ENCODE peak calls at places on chromosomes 7 and 10, in seven cellular contexts. Q is AG04449, S is DND-41, K is right cardiac atrium, C is left ventricle myocardium inferior, T is gastrocnemius medialis, G is cardiac fibroblast. E is an unnamed sample.

GRCh38 chr10:118471863-118472262 is 123.6 kb downstream of the PRLHR start:
- DNase-seq in Q (peak; percentile 9), S (no peak), K (no peak), C (no peak), T (no peak), G (peak; percentile 49), E (no peak)

GRCh38 chr10:117226813-117227451 is 14.0 kb upstream of the SLC18A2 start:
- DNase-seq in Q (no peak), S (peak; percentile 7), K (no peak), C (no peak), T (no peak), G (peak; percentile 43), E (peak; percentile 65)

GRCh38 chr7:35988818-35989217 is 164.2 kb upstream of the EEPD1 start:
- DNase-seq in Q (no peak), S (no peak), K (no peak), C (no peak), T (peak; percentile 64), G (no peak), E (no peak)

GRCh38 chr10:75352650-75353049 is 48.9 kb downstream of the ZNF503 start:
- DNase-seq in Q (no peak), S (no peak), K (no peak), C (no peak), T (no peak), G (peak; percentile 2), E (no peak)

GRCh38 chr10:78894089-78894840 is 174.5 kb upstream of the ZMIZ1 start:
- DNase-seq in Q (no peak), S (no peak), K (no peak), C (no peak), T (no peak), G (no peak), E (no peak)

GRCh38 chr7:55280031-55280454 is 85.1 kb upstream of the LANCL2 start:
- DNase-seq in Q (no peak), S (peak; percentile 67), K (no peak), C (peak; percentile 24), T (peak; percentile 17), G (peak; percentile 83), E (peak; percentile 56)

GRCh38 chr7:74164985-74165456 is 9.1 kb upstream of the EIF4H start:
- DNase-seq in Q (no peak), S (no peak), K (no peak), C (no peak), T (no peak), G (peak; percentile 29), E (no peak)

GRCh38 chr10:114501650-114502049 is 97.3 kb upstream of the AFAP1L2 start:
- DNase-seq in Q (no peak), S (no peak), K (no peak), C (no peak), T (no peak), G (no peak), E (no peak)

GRCh38 chr10:75165684-75166622 is 44.6 kb upstream of the VDAC2 start:
- DNase-seq in Q (no peak), S (peak; percentile 26), K (no peak), C (no peak), T (no peak), G (peak; percentile 42), E (peak; percentile 65)

GRCh38 chr7:155590215-155591023 is 44.1 kb upstream of the CNPY1 start:
- DNase-seq in Q (no peak), S (peak; percentile 17), K (peak; percentile 70), C (peak; percentile 44), T (no peak), G (peak; percentile 33), E (peak; percentile 53)

GRCh38 chr7:138980575-138981285 is 459 bp downstream of the KIAA1549 start:
- DNase-seq in Q (no peak), S (peak; percentile 35), K (peak; percentile 58), C (peak; percentile 19), T (no peak), G (peak; percentile 8), E (no peak)

DNA sequence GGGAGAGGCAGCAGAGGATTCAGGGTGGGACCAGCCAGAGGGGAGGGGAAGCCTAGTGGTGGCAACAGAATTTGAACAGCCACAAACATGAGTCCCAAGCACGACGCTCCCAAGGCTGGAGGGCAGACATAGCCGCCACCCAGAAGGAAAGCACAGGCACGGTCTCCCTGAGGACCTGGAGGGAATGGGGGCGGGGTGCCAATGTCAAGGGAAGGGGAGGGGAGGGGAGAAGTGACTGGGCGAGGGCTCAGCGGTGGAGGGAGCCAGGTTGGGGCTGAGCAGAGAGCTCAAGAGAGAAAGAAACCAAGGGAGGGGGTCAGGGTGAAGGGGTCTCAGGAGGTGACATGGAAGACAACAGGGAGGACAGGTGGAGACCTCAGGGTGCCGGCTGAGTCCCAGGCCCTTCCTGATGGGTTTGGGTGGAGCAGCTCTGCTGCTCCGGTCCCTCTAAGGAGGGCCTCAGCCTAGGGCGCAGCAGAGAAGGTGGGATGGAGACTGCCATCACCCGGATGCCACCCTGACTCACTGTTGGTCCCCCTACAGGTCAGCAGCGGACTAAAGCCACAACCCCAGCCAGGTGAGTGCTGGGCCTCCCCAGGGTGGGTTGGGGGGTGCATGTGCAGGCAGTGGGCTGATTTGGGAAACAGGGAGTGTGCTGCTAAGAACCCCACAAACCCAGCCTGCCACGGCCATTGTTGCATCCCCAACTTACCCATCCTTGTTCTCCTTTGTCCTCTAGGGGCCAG is 24.2 kb downstream of the PILRA start:
- DNase-seq in Q (no peak), S (no peak), K (no peak), C (no peak), T (no peak), G (no peak), E (no peak)
- H3K4me3 ChIP-seq in Q (no peak overlapping the region), S (no peak overlapping the region), K (no peak overlapping the region), C (no peak overlapping the region), T (no peak overlapping the region), G (no peak overlapping the region), E (no peak overlapping the region)

GRCh38 chr10:51077507-51077906 is 3.2 kb downstream of the PRKG1 start:
- DNase-seq in Q (no peak), S (no peak), K (no peak), C (no peak), T (no peak), G (no peak), E (no peak)

GRCh38 chr10:51076442-51076841 is 2.2 kb downstream of the PRKG1 start:
- DNase-seq in Q (no peak), S (no peak), K (no peak), C (no peak), T (no peak), G (no peak), E (no peak)

GRCh38 chr10:51082857-51083256 is 8.6 kb downstream of the PRKG1 start:
- DNase-seq in Q (no peak), S (no peak), K (no peak), C (no peak), T (no peak), G (no peak), E (no peak)

GRCh38 chr10:51079331-51079730 is 5.0 kb downstream of the PRKG1 start:
- DNase-seq in Q (no peak), S (no peak), K (no peak), C (no peak), T (no peak), G (no peak), E (no peak)

GRCh38 chr10:51079766-51080165 is 5.5 kb downstream of the PRKG1 start:
- DNase-seq in Q (no peak), S (no peak), K (no peak), C (no peak), T (no peak), G (no peak), E (no peak)
- H3K4me3 ChIP-seq in Q (no peak overlapping the region), S (no peak overlapping the region), K (no peak overlapping the region), C (no peak overlapping the region), T (no peak overlapping the region), G (no peak overlapping the region), E (no peak overlapping the region)

GRCh38 chr7:2299131-2299829 is 15.0 kb downstream of the SNX8 start:
- DNase-seq in Q (no peak), S (no peak), K (peak; percentile 59), C (no peak), T (no peak), G (peak; percentile 88), E (no peak)
- H3K4me3 ChIP-seq in Q (no peak overlapping the region), S (no peak overlapping the region), K (no peak overlapping the region), C (peak overlapping the region; percentile 19), T (no peak overlapping the region), G (no peak overlapping the region), E (no peak overlapping the region)

GRCh38 chr7:143002856-143003255 is 24.1 kb downstream of the OR9A2 start:
- DNase-seq in Q (no peak), S (peak; percentile 7), K (no peak), C (no peak), T (no peak), G (no peak), E (no peak)

GRCh38 chr7:143000648-143001047 is 26.3 kb downstream of the OR9A2 start:
- DNase-seq in Q (no peak), S (no peak), K (no peak), C (no peak), T (no peak), G (no peak), E (no peak)

GRCh38 chr7:143002106-143002505 is 24.8 kb downstream of the OR9A2 start:
- DNase-seq in Q (no peak), S (peak; percentile 20), K (no peak), C (no peak), T (no peak), G (peak; percentile 45), E (peak; percentile 28)

GRCh38 chr7:143005632-143006260 is 21.2 kb downstream of the OR9A2 start:
- DNase-seq in Q (no peak), S (no peak), K (no peak), C (no peak), T (no peak), G (no peak), E (no peak)

GRCh38 chr7:143003393-143004051 is 23.4 kb downstream of the OR9A2 start:
- DNase-seq in Q (no peak), S (peak; percentile 61), K (no peak), C (no peak), T (no peak), G (peak; percentile 73), E (peak; percentile 77)
- H3K4me3 ChIP-seq in Q (no peak overlapping the region), S (peak overlapping the region; percentile 21), K (peak overlapping the region; percentile 16), C (peak overlapping the region; percentile 43), T (peak overlapping the region; percentile 23), G (no peak overlapping the region), E (peak overlapping the region; percentile 42)

GRCh38 chr10:4677296-4678021 is 148.5 kb upstream of the AKR1E2 start:
- DNase-seq in Q (no peak), S (no peak), K (no peak), C (no peak), T (no peak), G (peak; percentile 98), E (no peak)
- H3K4me3 ChIP-seq in Q (no peak overlapping the region), S (no peak overlapping the region), K (no peak overlapping the region), C (no peak overlapping the region), T (peak overlapping the region; percentile 25), G (peak overlapping the region; percentile 9), E (no peak overlapping the region)

GRCh38 chr7:4694653-4695335 is 12.7 kb downstream of the FOXK1 start:
- DNase-seq in Q (no peak), S (no peak), K (peak; percentile 66), C (peak; percentile 53), T (peak; percentile 86), G (peak; percentile 79), E (no peak)
- H3K4me3 ChIP-seq in Q (no peak overlapping the region), S (no peak overlapping the region), K (no peak overlapping the region), C (no peak overlapping the region), T (peak overlapping the region; percentile 6), G (no peak overlapping the region), E (no peak overlapping the region)

GRCh38 chr7:127448566-127448965 is 56.1 kb upstream of the ZNF800 start:
- DNase-seq in Q (no peak), S (no peak), K (no peak), C (no peak), T (no peak), G (no peak), E (no peak)
- H3K4me3 ChIP-seq in Q (no peak overlapping the region), S (no peak overlapping the region), K (no peak overlapping the region), C (no peak overlapping the region), T (no peak overlapping the region), G (no peak overlapping the region), E (no peak overlapping the region)